ENCODE peak calls at places on chromosomes 3 and 15, in ten cellular contexts. O, C, F, Y, J, A, T, B, N and H are unnamed samples.

GRCh38 chr3:136750922-136751258 is 1.3 kb downstream of the STAG1 start:
- DNase-seq in O (no peak), J (peak), F (no peak), B (peak), C (peak), N (no peak), A (no peak), T (no peak), Y (no peak), H (no peak)

GRCh38 chr3:130779031-130779430 is 32.4 kb upstream of the PIK3R4 start:
- DNase-seq in Y (no peak), A (no peak), J (no peak), N (no peak), C (no peak), B (no peak), T (no peak), F (no peak), O (no peak), H (no peak)

GRCh38 chr3:4988815-4989648 is 9.8 kb downstream of the BHLHE40 start:
- DNase-seq in O (no peak), N (peak), J (peak), T (peak), Y (no peak), C (peak), F (peak), A (peak), B (peak), H (no peak)

GRCh38 chr3:46168583-46168982 is 39.5 kb downstream of the CCR1 start:
- DNase-seq in N (no peak), J (no peak), T (no peak), F (no peak), B (peak), A (no peak), C (no peak), Y (no peak), O (no peak), H (peak)

GRCh38 chr15:75140080-75140879 is 61.4 kb upstream of the C15orf39 start:
- DNase-seq in B (no peak), T (no peak), C (no peak), A (no peak), F (no peak), J (peak), Y (no peak), N (no peak), O (peak), H (no peak)

GRCh38 chr15:70835415-70835814 is 18.5 kb downstream of the LARP6 start:
- DNase-seq in J (no peak), N (peak), O (no peak), B (no peak), A (peak), Y (no peak), C (peak), F (no peak), T (no peak), H (no peak)

GRCh38 chr3:66115858-66116654 is 77.3 kb upstream of the MAGI1 start:
- DNase-seq in J (peak), T (peak), O (peak), C (peak), F (no peak), N (peak), B (peak), A (peak), Y (peak), H (peak)

GRCh38 chr15:68559342-68560310 is 19.2 kb upstream of the CORO2B start:
- DNase-seq in A (peak), N (peak), B (peak), C (peak), Y (peak), F (no peak), J (peak), O (peak), T (peak), H (no peak)

GRCh38 chr15:74826372-74826819 is at the start of gene CPLX3:
- DNase-seq in C (no peak), Y (no peak), N (no peak), A (no peak), O (peak), B (no peak), F (no peak), J (peak), T (no peak), H (no peak)

GRCh38 chr3:37979798-37980476 is 10.6 kb upstream of the VILL start:
- DNase-seq in F (no peak), A (peak), B (no peak), C (no peak), Y (no peak), O (no peak), J (no peak), T (no peak), N (no peak), H (no peak)

GRCh38 chr15:82875411-82876003 is 66.1 kb downstream of the WHAMM start:
- DNase-seq in O (no peak), A (no peak), C (peak), B (peak), Y (no peak), N (no peak), F (no peak), J (no peak), T (no peak), H (no peak)

GRCh38 chr3:11187678-11188077 is 33.4 kb downstream of the HRH1 start:
- DNase-seq in C (peak), B (no peak), F (no peak), J (no peak), N (no peak), Y (no peak), A (no peak), O (no peak), T (no peak), H (no peak)

GRCh38 chr3:32435911-32436815 is 44.5 kb downstream of the CMTM7 start:
- DNase-seq in C (peak), B (no peak), F (no peak), J (no peak), T (no peak), Y (no peak), N (no peak), A (no peak), O (no peak), H (no peak)

GRCh38 chr3:43792904-43793303 is 102.2 kb downstream of the ABHD5 start:
- DNase-seq in T (no peak), O (no peak), A (no peak), C (peak), F (no peak), N (no peak), Y (no peak), J (no peak), B (no peak), H (no peak)

GRCh38 chr15:25710184-25710583 is 152.9 kb downstream of the ATP10A start:
- DNase-seq in A (peak), B (no peak), C (peak), O (peak), J (peak), Y (no peak), T (peak), N (peak), F (no peak), H (no peak)

GRCh38 chr3:88879905-88880304 is 227.5 kb upstream of the EPHA3 start:
- DNase-seq in B (no peak), C (no peak), O (no peak), A (no peak), F (no peak), J (no peak), T (no peak), Y (no peak), N (no peak), H (no peak)

GRCh38 chr3:77420316-77420715 is 380.4 kb downstream of the ROBO2 start:
- DNase-seq in Y (no peak), J (no peak), A (no peak), C (no peak), T (no peak), N (no peak), O (no peak), F (no peak), B (no peak), H (no peak)

GRCh38 chr15:41424809-41425208 is 7.9 kb downstream of the RTF1 start:
- DNase-seq in C (no peak), N (no peak), J (no peak), B (no peak), O (no peak), Y (no peak), A (no peak), F (no peak), T (peak), H (no peak)

GRCh38 chr3:121658716-121659435 is 1.8 kb downstream of the HCLS1 start:
- DNase-seq in C (no peak), F (no peak), A (no peak), B (no peak), O (no peak), Y (no peak), N (no peak), T (no peak), J (no peak), H (no peak)
- H3K4me3 ChIP-seq in C (no peak), F (no peak), A (no peak), B (no peak), O (no peak), Y (peak), N (peak), T (no peak), J (no peak), H (no peak)

GRCh38 chr3:124519844-124520243 is 210.4 kb upstream of the UMPS start:
- DNase-seq in A (no peak), Y (no peak), J (no peak), F (no peak), B (no peak), N (no peak), C (no peak), O (no peak), T (no peak), H (no peak)
- TF ChIP-seq CTCF in A (no peak), Y (no peak), J (no peak), F (no peak), B (no peak), N (no peak), C (no peak), O (no peak), T (no peak), H (no peak)

GRCh38 chr15:89091667-89092220 is 3.5 kb downstream of the ABHD2 start:
- DNase-seq in N (no peak), C (no peak), J (no peak), A (no peak), Y (no peak), B (no peak), O (no peak), F (no peak), T (no peak), H (no peak)
- H3K4me3 ChIP-seq in N (peak), C (peak), J (no peak), A (peak), Y (peak), B (peak), O (no peak), F (peak), T (peak), H (peak)

DNA sequence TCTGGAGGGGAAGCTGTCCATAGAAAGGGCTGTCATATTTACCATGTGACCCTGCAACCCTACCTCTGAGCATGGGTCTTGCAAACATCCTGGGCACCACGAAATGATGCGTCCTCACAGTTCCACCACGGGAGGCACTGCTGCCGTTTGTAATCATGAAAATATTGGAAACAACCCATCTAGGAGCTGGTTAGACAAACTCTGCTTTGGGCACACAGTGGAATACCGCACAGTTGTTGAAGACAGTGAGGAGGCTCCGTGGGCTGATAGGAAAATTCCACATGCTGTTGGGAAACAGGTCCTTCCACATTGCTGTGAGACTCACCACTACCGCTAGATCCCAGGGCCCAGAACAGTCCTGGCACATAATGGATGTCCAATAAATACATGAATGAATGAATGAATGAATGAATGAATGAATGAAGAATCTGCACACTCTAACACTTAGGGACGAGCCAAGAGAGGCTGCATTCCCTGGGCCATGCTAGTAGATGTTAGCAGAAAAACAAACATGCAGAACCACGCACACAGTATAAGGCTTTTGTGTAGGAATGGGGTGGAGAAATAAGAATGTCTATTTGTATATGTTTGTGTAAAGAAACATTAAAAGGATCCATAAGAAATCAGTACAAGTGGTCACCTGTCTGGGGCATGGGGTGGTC is 40.6 kb downstream of the TPRA1 start:
- DNase-seq in T (peak), O (no peak), C (no peak), F (peak), N (no peak), Y (no peak), J (no peak), A (no peak), B (no peak), H (no peak)
- TF ChIP-seq CTCF in T (no peak), O (no peak), C (no peak), F (peak), N (no peak), Y (no peak), J (no peak), A (no peak), B (no peak), H (no peak)

GRCh38 chr3:127781411-127782001 is 40.8 kb downstream of the MGLL start:
- DNase-seq in F (no peak), O (no peak), J (peak), T (no peak), A (no peak), Y (no peak), C (peak), B (peak), N (no peak), H (no peak)

GRCh38 chr3:127780536-127781400 is 41.5 kb downstream of the MGLL start:
- DNase-seq in Y (no peak), T (no peak), O (no peak), J (no peak), B (no peak), C (peak), N (no peak), F (no peak), A (no peak), H (no peak)

GRCh38 chr3:127784283-127784682 is 38.0 kb downstream of the MGLL start:
- DNase-seq in Y (no peak), C (no peak), N (no peak), F (no peak), B (no peak), A (no peak), T (no peak), J (no peak), O (no peak), H (no peak)

GRCh38 chr3:127784865-127785710 is 37.2 kb downstream of the MGLL start:
- DNase-seq in F (no peak), O (no peak), B (no peak), Y (peak), T (no peak), J (no peak), A (no peak), C (no peak), N (no peak), H (no peak)

GRCh38 chr3:127783166-127783565 is 39.1 kb downstream of the MGLL start:
- DNase-seq in C (no peak), J (no peak), T (no peak), Y (no peak), N (peak), O (no peak), F (no peak), A (no peak), B (no peak), H (no peak)
- H3K4me3 ChIP-seq in C (no peak), J (no peak), T (no peak), Y (no peak), N (no peak), O (no peak), F (no peak), A (no peak), B (no peak), H (no peak)

GRCh38 chr15:78923480-78924360 is 21.1 kb downstream of the CTSH start:
- DNase-seq in C (no peak), J (no peak), O (no peak), N (no peak), F (no peak), B (no peak), A (no peak), T (no peak), Y (no peak), H (no peak)

GRCh38 chr15:78928616-78929093 is 16.2 kb downstream of the CTSH start:
- DNase-seq in N (no peak), B (no peak), O (no peak), A (no peak), J (no peak), Y (no peak), T (no peak), F (no peak), C (no peak), H (no peak)

GRCh38 chr15:78925076-78925624 is 19.7 kb downstream of the CTSH start:
- DNase-seq in T (no peak), N (no peak), C (no peak), A (no peak), O (no peak), F (no peak), B (no peak), J (no peak), Y (no peak), H (no peak)

GRCh38 chr15:78927077-78927790 is 17.6 kb downstream of the CTSH start:
- DNase-seq in Y (no peak), T (no peak), F (no peak), A (no peak), O (no peak), J (no peak), N (no peak), B (no peak), C (no peak), H (no peak)

GRCh38 chr15:78925956-78926743 is 18.7 kb downstream of the CTSH start:
- DNase-seq in C (no peak), Y (no peak), J (no peak), N (no peak), T (no peak), F (no peak), B (no peak), A (no peak), O (no peak), H (no peak)
- TF ChIP-seq CTCF in C (no peak), Y (no peak), J (no peak), N (no peak), T (no peak), F (no peak), B (no peak), A (no peak), O (no peak), H (no peak)